ENCODE peak calls at places on chromosomes 6 and 20, in five cellular contexts. H is right lobe of liver; P is A673; M is CD8-positive, alpha-beta T cell; U is HepG2. J is an unnamed sample. For H3K4me1, the result is how much of the 10 kb centered on the place peaks cover.

GRCh38 chr20:10089871-10090587 is 55.2 kb downstream of the ANKEF1 start:
- DNase-seq in U (no peak), M (no peak), P (no peak), H (no peak), J (no peak)

GRCh38 chr6:42901538-42901957 is 14.3 kb upstream of the PTCRA start:
- DNase-seq in H (peak), M (peak), U (peak), P (peak), J (peak)

GRCh38 chr6:109237082-109237985 is 142.0 kb downstream of the CEP57L1 start:
- DNase-seq in U (no peak), M (no peak), H (no peak), P (no peak), J (no peak)

GRCh38 chr20:23672158-23672557 is 16.7 kb downstream of the CST4 start:
- DNase-seq in P (no peak), M (no peak), H (no peak), U (no peak), J (no peak)

GRCh38 chr6:21587925-21588811 is 5.4 kb upstream of the SOX4 start:
- DNase-seq in U (peak), H (peak), P (peak), M (no peak), J (no peak)

GRCh38 chr20:14984768-14985622 is 647.6 kb upstream of the FLRT3 start:
- DNase-seq in U (peak), H (no peak), M (no peak), P (no peak), J (no peak)

GRCh38 chr6:41288025-41288777 is 1.7 kb upstream of the TREM1 start:
- DNase-seq in M (no peak), U (peak), P (no peak), H (no peak), J (no peak)

GRCh38 chr6:39770476-39770875 is 21.7 kb upstream of the DAAM2 start:
- DNase-seq in U (no peak), P (no peak), M (no peak), H (no peak), J (no peak)

GRCh38 chr6:136921936-136922679 is at the start of gene SLC35D3:
- DNase-seq in M (no peak), P (peak), H (no peak), U (no peak), J (no peak)

GRCh38 chr6:140436023-140436811 is 1061.8 kb upstream of the CITED2 start:
- DNase-seq in M (no peak), P (no peak), U (no peak), H (no peak), J (no peak)

GRCh38 chr6:17469006-17469972 is 75.9 kb downstream of the CAP2 start:
- DNase-seq in H (no peak), P (no peak), U (no peak), M (no peak), J (no peak)

GRCh38 chr20:57999465-58000111 is 228.9 kb downstream of the ANKRD60 start:
- DNase-seq in P (no peak), H (no peak), M (no peak), U (no peak), J (no peak)

GRCh38 chr6:446418-447366 is 55.1 kb downstream of the IRF4 start:
- DNase-seq in M (no peak), H (no peak), U (no peak), P (no peak), J (peak)

GRCh38 chr20:32461836-32462600 is 103.9 kb downstream of the ASXL1 start:
- DNase-seq in H (no peak), U (no peak), P (no peak), M (no peak), J (no peak)

GRCh38 chr6:97557355-97557754 is 274.3 kb upstream of the MMS22L start:
- DNase-seq in H (no peak), P (no peak), U (no peak), M (no peak), J (no peak)

GRCh38 chr20:50633361-50633760 is 58.0 kb downstream of the RIPOR3 start:
- DNase-seq in U (no peak), P (no peak), H (no peak), M (no peak), J (no peak)
- H3K4me1 ChIP-seq in U (under half), P (under half), H (under half), M (under half), J (under half)

GRCh38 chr6:158548418-158549161 is 11.3 kb upstream of the TMEM181 start:
- DNase-seq in P (no peak), H (no peak), U (no peak), M (no peak), J (no peak)

GRCh38 chr6:158552796-158553138 is 7.1 kb upstream of the TMEM181 start:
- DNase-seq in H (no peak), M (no peak), U (no peak), P (no peak), J (no peak)

GRCh38 chr6:158554611-158555361 is 5.1 kb upstream of the TMEM181 start:
- DNase-seq in M (no peak), U (peak), H (no peak), P (no peak), J (no peak)

GRCh38 chr6:158556113-158556512 is 3.8 kb upstream of the TMEM181 start:
- DNase-seq in U (no peak), P (no peak), M (no peak), H (no peak), J (no peak)

DNA sequence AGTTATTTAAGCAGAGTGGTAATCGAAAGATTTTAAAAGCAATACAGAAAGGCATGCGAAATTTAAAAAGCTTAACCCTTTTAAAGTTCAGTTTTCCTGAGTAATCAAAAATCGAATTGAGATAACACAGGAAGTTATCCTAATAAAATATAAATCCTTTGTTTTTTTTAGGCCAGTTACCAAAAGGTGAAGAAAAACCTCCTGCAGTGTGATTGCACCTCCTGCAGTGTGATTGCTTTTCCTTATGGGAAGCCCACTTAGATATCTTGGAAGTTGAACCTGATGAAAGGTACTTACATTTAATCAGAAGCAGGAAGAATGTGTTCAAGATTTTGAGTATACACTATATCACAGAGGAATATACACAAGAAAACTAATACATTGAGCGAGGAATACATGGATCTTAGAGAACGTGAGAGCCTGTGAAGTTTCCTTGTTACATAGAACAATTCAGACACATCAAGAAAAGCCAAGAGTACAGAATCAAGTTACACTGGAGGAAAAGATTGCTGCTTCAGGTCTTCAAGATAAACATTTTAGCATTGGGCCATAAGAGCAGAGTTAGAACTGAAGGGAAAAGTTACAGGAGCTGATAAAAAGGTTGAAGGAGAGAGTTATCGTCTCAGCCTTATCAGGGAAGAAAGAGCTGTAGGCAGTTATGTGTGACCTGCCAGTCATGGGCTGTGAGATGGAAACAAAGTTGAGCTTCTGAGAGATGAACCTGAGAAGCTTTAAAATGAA is 7.7 kb upstream of the TMEM181 start:
- DNase-seq in M (no peak), H (no peak), P (no peak), U (no peak), J (no peak)
- H3K27ac ChIP-seq in M (no peak), H (no peak), P (no peak), U (no peak), J (no peak)

GRCh38 chr6:37530294-37530693 is 30.6 kb upstream of the CCDC167 start:
- DNase-seq in P (no peak), M (no peak), H (no peak), U (no peak), J (no peak)

GRCh38 chr6:37525460-37526357 is 26.0 kb upstream of the CCDC167 start:
- DNase-seq in M (no peak), H (no peak), U (no peak), P (peak), J (no peak)

GRCh38 chr6:37535701-37536461 is 36.2 kb upstream of the CCDC167 start:
- DNase-seq in M (no peak), H (no peak), P (no peak), U (no peak), J (no peak)

GRCh38 chr6:37532122-37532521 is 32.4 kb upstream of the CCDC167 start:
- DNase-seq in M (no peak), U (no peak), H (no peak), P (no peak), J (no peak)

DNA sequence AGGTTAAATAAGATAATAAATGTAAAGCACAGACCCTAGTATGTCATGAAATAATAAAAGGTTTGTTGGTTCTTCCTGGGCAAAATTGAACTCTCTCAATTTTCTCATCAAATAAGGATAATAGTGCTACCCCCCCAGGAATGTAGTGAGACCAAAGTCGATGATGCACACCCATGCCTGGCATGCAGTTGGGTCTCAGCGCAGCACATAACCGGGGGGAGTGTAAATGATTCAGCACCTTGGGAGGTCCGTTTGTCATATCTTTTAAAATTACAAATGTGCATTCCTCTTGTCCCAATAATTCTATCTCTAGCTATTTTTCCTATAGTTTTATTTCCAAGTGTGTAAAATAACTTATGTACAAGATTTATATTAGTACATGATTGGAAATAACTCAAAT is 31.3 kb upstream of the CCDC167 start:
- DNase-seq in H (no peak), M (no peak), U (no peak), P (no peak), J (no peak)
- H3K4me1 ChIP-seq in H (under half), M (under half), U (under half), P (under half), J (under half)

GRCh38 chr6:27141472-27142015 is 106.0 kb upstream of the PRSS16 start:
- DNase-seq in P (no peak), U (no peak), M (no peak), H (no peak), J (no peak)
- H3K27ac ChIP-seq in P (peak), U (no peak), M (no peak), H (no peak), J (no peak)

DNA sequence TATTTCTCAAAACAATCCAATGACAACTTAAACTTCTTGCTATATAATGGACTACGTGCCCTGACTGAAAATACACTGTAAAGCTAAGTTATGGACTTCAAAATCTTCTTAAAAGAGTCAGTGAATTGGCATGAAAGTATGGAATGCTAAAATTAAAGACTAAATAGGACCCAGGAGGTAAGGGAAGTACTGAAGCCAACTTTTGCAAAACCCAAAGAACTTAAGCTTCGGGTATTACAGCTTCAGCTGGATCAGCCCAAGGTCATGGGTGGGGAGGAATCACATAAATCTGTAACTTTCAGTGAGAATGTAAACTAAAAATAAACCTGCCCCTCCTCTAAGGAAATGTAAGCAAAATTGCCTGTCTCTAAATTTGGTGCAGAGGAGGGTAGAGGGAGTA is 4.4 kb upstream of the MUC21 start:
- DNase-seq in M (no peak), P (no peak), U (no peak), H (no peak), J (no peak)
- H3K4me1 ChIP-seq in M (under half), P (under half), U (under half), H (under half), J (under half)

GRCh38 chr6:135281907-135282306 is 100.8 kb downstream of the MYB start:
- DNase-seq in M (no peak), P (no peak), H (no peak), U (no peak), J (no peak)

GRCh38 chr6:135281227-135281626 is 100.1 kb downstream of the MYB start:
- DNase-seq in U (no peak), H (no peak), P (no peak), M (no peak), J (no peak)

GRCh38 chr6:135280375-135281136 is 99.4 kb downstream of the MYB start:
- DNase-seq in M (no peak), H (no peak), P (peak), U (no peak), J (no peak)

GRCh38 chr6:135285165-135285564 is 104.1 kb downstream of the MYB start:
- DNase-seq in H (no peak), M (no peak), U (no peak), P (no peak), J (no peak)

GRCh38 chr6:135282425-135282824 is 101.3 kb downstream of the MYB start:
- DNase-seq in M (no peak), P (no peak), U (no peak), H (no peak), J (no peak)
- H3K27ac ChIP-seq in M (no peak), P (no peak), U (no peak), H (no peak), J (no peak)

DNA sequence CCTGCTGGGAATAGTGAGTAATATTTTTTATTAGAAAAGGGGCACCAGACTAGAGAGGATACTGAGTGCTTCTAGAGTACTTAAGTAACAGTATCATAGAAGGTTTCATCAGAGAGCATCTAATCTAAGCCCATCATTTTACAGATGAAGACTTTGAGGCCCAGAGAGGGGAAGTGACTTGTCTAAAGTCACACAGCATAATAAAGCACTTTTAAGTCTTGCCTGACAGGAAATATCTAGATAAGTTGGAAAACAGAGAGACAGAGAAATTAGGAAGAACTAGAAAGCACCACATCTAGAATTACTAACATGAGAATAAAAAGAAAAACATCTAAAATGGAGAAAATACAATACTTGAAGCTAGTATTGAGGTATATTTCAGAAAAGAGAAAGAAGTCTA is 6.0 kb downstream of the HLA-DMA start:
- DNase-seq in U (no peak), H (no peak), M (no peak), P (no peak), J (no peak)
- H3K4me1 ChIP-seq in U (under half), H (under half), M (under half), P (under half), J (under half)

J was measured in effector memory CD4-positive, alpha-beta T cell.